ENCODE peak calls at places on chromosomes 6 and 20, in seven cellular contexts. One of them, this sample, is unnamed.

GRCh38 chr6:89830385-89830809 is 717 bp downstream of the CASP8AP2 start:
- DNase-seq in aorta: no peak
- DNase-seq in Kasumi-1: peak
- DNase-seq in progenitor cell of endocrine pancreas: no peak
- DNase-seq in HEK293T: peak
- DNase-seq in NCI-H1092 treated with DMSO at 0.1 percent for 48 hours: peak
- DNase-seq in activated CD4-positive, alpha-beta T cell treated with anti-CD3 and anti-CD28 coated beads, Interleukin-2, amount 50 U/mL, for 1 hour: no peak
- DNase-seq in this sample: no peak

GRCh38 chr20:38307371-38308046 is 3.6 kb downstream of the BPI start:
- DNase-seq in aorta: no peak
- DNase-seq in Kasumi-1: peak
- DNase-seq in progenitor cell of endocrine pancreas: no peak
- DNase-seq in HEK293T: no peak
- DNase-seq in NCI-H1092 treated with DMSO at 0.1 percent for 48 hours: no peak
- DNase-seq in activated CD4-positive, alpha-beta T cell treated with anti-CD3 and anti-CD28 coated beads, Interleukin-2, amount 50 U/mL, for 1 hour: no peak
- DNase-seq in this sample: no peak

GRCh38 chr6:105769987-105770386 is 316.1 kb upstream of the PRDM1 start:
- DNase-seq in aorta: no peak
- DNase-seq in Kasumi-1: no peak
- DNase-seq in progenitor cell of endocrine pancreas: no peak
- DNase-seq in HEK293T: no peak
- DNase-seq in NCI-H1092 treated with DMSO at 0.1 percent for 48 hours: no peak
- DNase-seq in activated CD4-positive, alpha-beta T cell treated with anti-CD3 and anti-CD28 coated beads, Interleukin-2, amount 50 U/mL, for 1 hour: no peak
- DNase-seq in this sample: no peak

GRCh38 chr6:16947461-16948159 is 154.2 kb upstream of the STMND1 start:
- DNase-seq in aorta: no peak
- DNase-seq in Kasumi-1: peak
- DNase-seq in progenitor cell of endocrine pancreas: no peak
- DNase-seq in HEK293T: peak
- DNase-seq in NCI-H1092 treated with DMSO at 0.1 percent for 48 hours: no peak
- DNase-seq in activated CD4-positive, alpha-beta T cell treated with anti-CD3 and anti-CD28 coated beads, Interleukin-2, amount 50 U/mL, for 1 hour: no peak
- DNase-seq in this sample: no peak

GRCh38 chr6:83068628-83069027 is 1.2 kb downstream of the DOP1A start:
- DNase-seq in aorta: no peak
- DNase-seq in Kasumi-1: no peak
- DNase-seq in progenitor cell of endocrine pancreas: no peak
- DNase-seq in HEK293T: no peak
- DNase-seq in NCI-H1092 treated with DMSO at 0.1 percent for 48 hours: no peak
- DNase-seq in activated CD4-positive, alpha-beta T cell treated with anti-CD3 and anti-CD28 coated beads, Interleukin-2, amount 50 U/mL, for 1 hour: no peak
- DNase-seq in this sample: no peak

GRCh38 chr6:55825402-55826051 is 49.9 kb downstream of the BMP5 start:
- DNase-seq in aorta: no peak
- DNase-seq in Kasumi-1: no peak
- DNase-seq in progenitor cell of endocrine pancreas: no peak
- DNase-seq in HEK293T: no peak
- DNase-seq in NCI-H1092 treated with DMSO at 0.1 percent for 48 hours: no peak
- DNase-seq in activated CD4-positive, alpha-beta T cell treated with anti-CD3 and anti-CD28 coated beads, Interleukin-2, amount 50 U/mL, for 1 hour: no peak
- DNase-seq in this sample: no peak

GRCh38 chr20:64049060-64049886 is at the start of gene SOX18:
- DNase-seq in aorta: no peak
- DNase-seq in Kasumi-1: no peak
- DNase-seq in progenitor cell of endocrine pancreas: no peak
- DNase-seq in HEK293T: peak
- DNase-seq in NCI-H1092 treated with DMSO at 0.1 percent for 48 hours: no peak
- DNase-seq in activated CD4-positive, alpha-beta T cell treated with anti-CD3 and anti-CD28 coated beads, Interleukin-2, amount 50 U/mL, for 1 hour: peak
- DNase-seq in this sample: no peak

GRCh38 chr6:52423971-52424381 is 3.8 kb downstream of the EFHC1 start:
- DNase-seq in aorta: peak
- DNase-seq in Kasumi-1: no peak
- DNase-seq in progenitor cell of endocrine pancreas: no peak
- DNase-seq in HEK293T: no peak
- DNase-seq in NCI-H1092 treated with DMSO at 0.1 percent for 48 hours: no peak
- DNase-seq in activated CD4-positive, alpha-beta T cell treated with anti-CD3 and anti-CD28 coated beads, Interleukin-2, amount 50 U/mL, for 1 hour: no peak
- DNase-seq in this sample: no peak

GRCh38 chr20:20211274-20211987 is 156.5 kb upstream of the INSM1 start:
- DNase-seq in aorta: no peak
- DNase-seq in Kasumi-1: no peak
- DNase-seq in progenitor cell of endocrine pancreas: no peak
- DNase-seq in HEK293T: peak
- DNase-seq in NCI-H1092 treated with DMSO at 0.1 percent for 48 hours: no peak
- DNase-seq in activated CD4-positive, alpha-beta T cell treated with anti-CD3 and anti-CD28 coated beads, Interleukin-2, amount 50 U/mL, for 1 hour: no peak
- DNase-seq in this sample: no peak

This sample was measured in Right ventricle myocardium inferior.